ENCODE peak calls at places on chromosomes 6 and 20, in ten cellular contexts. D is PC-3; W is colonic mucosa; V is prostate gland; S is CD8-positive, alpha-beta T cell; M is WERI-Rb-1; L is effector memory CD4-positive, alpha-beta T cell; Q is naive thymus-derived CD4-positive, alpha-beta T cell; B is IMR-90; H is pancreas. Z is an unnamed sample. For H3K9me3, the result is how much of the 10 kb centered on the place peaks cover.

GRCh38 chr6:90940812-90941481 is 354.1 kb upstream of the MAP3K7 start:
- DNase-seq in D (peak), W (no peak), V (no peak), S (no peak), M (no peak), L (no peak), Q (peak), B (peak), H (no peak), Z (no peak)

GRCh38 chr6:69305456-69305855 is 491.4 kb downstream of the LMBRD1 start:
- DNase-seq in D (no peak), W (no peak), V (no peak), S (no peak), M (peak), L (no peak), Q (no peak), B (no peak), H (no peak), Z (no peak)

GRCh38 chr20:53331151-53331973 is 262.3 kb downstream of the ZNF217 start:
- DNase-seq in D (peak), W (no peak), V (no peak), S (no peak), M (no peak), L (no peak), Q (no peak), B (no peak), H (no peak), Z (no peak)

GRCh38 chr20:1264727-1265126 is 1.4 kb upstream of the SNPH start:
- DNase-seq in D (no peak), W (no peak), V (no peak), S (no peak), M (peak), L (no peak), Q (no peak), B (no peak), H (no peak), Z (no peak)

GRCh38 chr6:56091159-56091869 is 156.1 kb downstream of the COL21A1 start:
- DNase-seq in D (peak), W (no peak), V (no peak), S (no peak), M (no peak), L (no peak), Q (no peak), B (peak), H (no peak), Z (peak)

GRCh38 chr20:1764136-1765033 is 106.8 kb upstream of the SIRPG start:
- DNase-seq in D (peak), W (peak), V (peak), S (peak), M (peak), L (no peak), Q (peak), B (peak), H (peak), Z (peak)

GRCh38 chr6:165678904-165679303 is 15.9 kb upstream of the PDE10A start:
- DNase-seq in D (no peak), W (no peak), V (no peak), S (no peak), M (no peak), L (no peak), Q (no peak), B (no peak), H (no peak), Z (no peak)

GRCh38 chr20:3740600-3741301 is 8.3 kb downstream of the HSPA12B start:
- DNase-seq in D (no peak), W (no peak), V (no peak), S (no peak), M (no peak), L (no peak), Q (no peak), B (no peak), H (no peak), Z (no peak)

GRCh38 chr6:46510656-46511055 is 19.4 kb upstream of the RCAN2 start:
- DNase-seq in D (peak), W (no peak), V (no peak), S (no peak), M (no peak), L (no peak), Q (no peak), B (no peak), H (no peak), Z (no peak)

GRCh38 chr6:14361297-14361696 is 243.7 kb downstream of the CD83 start:
- DNase-seq in D (no peak), W (no peak), V (no peak), S (no peak), M (no peak), L (no peak), Q (no peak), B (no peak), H (no peak), Z (no peak)

GRCh38 chr20:47723322-47723721 is 62.0 kb downstream of the SULF2 start:
- DNase-seq in D (no peak), W (no peak), V (no peak), S (no peak), M (no peak), L (no peak), Q (no peak), B (no peak), H (no peak), Z (no peak)

GRCh38 chr6:25288518-25288917 is 9.3 kb downstream of the CARMIL1 start:
- DNase-seq in D (no peak), W (no peak), V (no peak), S (no peak), M (no peak), L (no peak), Q (no peak), B (no peak), H (no peak), Z (no peak)

GRCh38 chr6:31203345-31203979 is 33.0 kb upstream of the POU5F1 start:
- DNase-seq in D (peak), W (peak), V (peak), S (peak), M (no peak), L (peak), Q (peak), B (peak), H (no peak), Z (no peak)

GRCh38 chr6:13566500-13566899 is 7.9 kb upstream of the SIRT5 start:
- DNase-seq in D (no peak), W (no peak), V (no peak), S (no peak), M (no peak), L (no peak), Q (no peak), B (no peak), H (no peak), Z (no peak)

GRCh38 chr20:60055740-60056139 is 97.5 kb downstream of the CDH26 start:
- DNase-seq in D (no peak), W (no peak), V (no peak), S (peak), M (no peak), L (peak), Q (peak), B (no peak), H (no peak), Z (peak)

GRCh38 chr6:39887692-39888450 is 46.4 kb downstream of the MOCS1 start:
- DNase-seq in D (peak), W (peak), V (no peak), S (no peak), M (no peak), L (no peak), Q (no peak), B (peak), H (peak), Z (peak)

GRCh38 chr20:25294459-25295385 is 46.8 kb downstream of the PYGB start:
- DNase-seq in D (peak), W (peak), V (no peak), S (peak), M (peak), L (peak), Q (peak), B (peak), H (no peak), Z (peak)
- H3K27ac ChIP-seq in D (no peak), W (no peak), V (peak), S (no peak), M (peak), L (no peak), Q (no peak), B (no peak), H (peak), Z (peak)

GRCh38 chr6:169689247-169689646 is 12.6 kb downstream of the WDR27 start:
- DNase-seq in D (peak), W (no peak), V (no peak), S (no peak), M (no peak), L (no peak), Q (no peak), B (peak), H (no peak), Z (no peak)

GRCh38 chr6:169691260-169691659 is 10.6 kb downstream of the WDR27 start:
- DNase-seq in D (no peak), W (no peak), V (no peak), S (no peak), M (no peak), L (no peak), Q (no peak), B (no peak), H (no peak), Z (no peak)

GRCh38 chr6:169695131-169695530 is 6.7 kb downstream of the WDR27 start:
- DNase-seq in D (no peak), W (no peak), V (no peak), S (no peak), M (no peak), L (no peak), Q (no peak), B (no peak), H (no peak), Z (no peak)

DNA sequence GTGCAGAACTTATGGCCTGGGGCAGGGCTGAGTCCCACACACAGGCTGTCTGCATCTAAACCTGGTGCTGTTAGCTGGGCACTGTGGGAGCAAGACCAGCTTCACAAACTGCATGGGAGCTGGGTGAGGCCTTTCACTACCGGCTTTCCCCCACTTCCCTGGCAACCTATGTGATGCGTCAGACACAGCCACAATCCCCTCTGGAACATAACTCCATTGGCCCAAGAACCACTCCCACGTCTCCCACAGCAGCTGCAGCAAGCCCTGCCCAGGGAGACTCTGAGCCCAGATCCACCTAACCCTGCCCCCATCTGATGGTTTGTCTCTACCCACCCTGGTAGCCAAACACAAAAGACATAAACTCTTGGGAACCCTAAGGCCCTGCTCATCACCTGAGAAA is 9.3 kb downstream of the WDR27 start:
- DNase-seq in D (no peak), W (no peak), V (no peak), S (no peak), M (no peak), L (no peak), Q (no peak), B (no peak), H (no peak), Z (no peak)
- H3K9me3 ChIP-seq in D (under half), W (under half), V (under half), S (under half), M (under half), L (under half), Q (under half), B (under half), H (under half), Z (under half)

GRCh38 chr20:50169329-50169823 is 15.9 kb upstream of the PEDS1 start:
- DNase-seq in D (peak), W (peak), V (peak), S (peak), M (peak), L (peak), Q (peak), B (peak), H (peak), Z (peak)

GRCh38 chr20:50165687-50166554 is 12.4 kb upstream of the PEDS1 start:
- DNase-seq in D (peak), W (peak), V (peak), S (peak), M (peak), L (peak), Q (peak), B (peak), H (peak), Z (peak)

DNA sequence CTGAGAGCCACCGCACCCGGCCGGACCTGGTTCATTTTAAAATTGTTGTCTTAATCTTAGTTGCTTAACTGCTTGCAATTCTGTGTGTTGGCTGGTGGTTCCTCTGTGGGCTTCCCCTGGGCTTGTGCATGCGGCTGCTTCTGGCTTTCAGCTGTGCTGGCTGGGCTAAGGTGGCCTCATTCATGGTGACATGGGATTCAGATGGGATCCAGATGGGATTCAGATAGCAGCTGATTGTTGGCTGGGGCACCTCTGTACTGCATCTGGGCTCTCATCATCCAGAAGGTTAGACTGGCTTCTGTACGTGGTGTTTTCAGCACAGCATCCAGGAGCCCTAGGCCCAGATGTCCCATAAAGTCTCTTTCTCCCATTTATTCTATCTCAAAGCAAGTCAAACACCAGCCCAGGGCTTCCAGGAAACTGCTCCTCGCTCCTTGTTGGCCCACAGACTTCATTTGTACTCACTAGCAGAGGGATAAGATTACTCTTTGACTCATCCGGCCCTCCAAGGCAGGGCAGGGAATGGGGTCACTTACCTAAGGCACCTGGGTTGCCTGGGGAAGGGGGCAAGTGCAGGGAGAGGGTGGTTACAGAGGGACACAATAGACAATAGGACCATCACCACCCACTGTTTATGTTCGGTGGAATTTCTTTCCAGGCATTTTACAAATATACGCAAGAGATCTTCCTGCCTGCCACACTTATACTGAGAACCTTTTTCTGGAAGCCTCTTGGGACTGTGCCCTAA is 10.2 kb upstream of the PEDS1 start:
- DNase-seq in D (peak), W (no peak), V (no peak), S (no peak), M (no peak), L (no peak), Q (no peak), B (peak), H (no peak), Z (no peak)
- H3K27ac ChIP-seq in D (peak), W (no peak), V (peak), S (no peak), M (no peak), L (no peak), Q (no peak), B (peak), H (no peak), Z (peak)

GRCh38 chr20:29299811-29300578 is 1957.5 kb upstream of the DEFB115 start:
- DNase-seq in D (no peak), W (no peak), V (no peak), S (no peak), M (no peak), L (no peak), Q (no peak), B (no peak), H (no peak), Z (no peak)
- H3K9me3 ChIP-seq in D (under half), W (under half), V (under half), S (under half), M (under half), L (under half), Q (under half), B (under half), H (under half), Z (half or more)

DNA sequence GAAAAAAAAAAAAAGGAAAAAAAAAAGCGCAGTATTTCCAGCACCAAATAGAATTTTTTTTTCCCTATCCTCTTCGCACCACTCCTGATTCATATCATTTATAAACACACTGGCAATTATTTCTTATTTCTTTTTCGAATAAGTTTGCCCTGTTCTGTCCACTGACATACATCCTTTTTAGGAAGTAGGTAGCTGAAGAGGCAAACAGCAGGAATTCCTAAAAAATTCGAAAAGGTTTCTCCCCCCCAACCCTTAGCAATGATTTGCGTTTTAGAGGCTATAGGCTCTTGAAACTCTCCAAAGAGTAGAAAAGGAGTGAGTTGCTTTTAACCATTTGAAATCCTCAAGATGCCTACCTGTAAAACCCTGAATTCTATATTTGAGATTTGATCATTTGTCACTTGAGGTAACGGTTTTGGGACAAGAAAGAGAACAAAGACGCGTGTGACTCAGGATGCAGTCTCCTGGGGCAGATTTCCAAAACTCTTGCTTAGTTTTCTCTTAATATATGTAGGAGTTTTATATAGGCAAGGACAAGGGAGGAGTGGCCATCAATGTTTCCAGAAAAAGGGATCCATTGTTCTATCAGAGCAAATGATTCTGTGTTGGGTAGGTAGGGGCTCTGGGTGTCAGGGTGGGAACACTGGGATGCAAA is 531 bp upstream of the CCN2 start:
- DNase-seq in D (peak), W (no peak), V (no peak), S (no peak), M (no peak), L (no peak), Q (no peak), B (no peak), H (no peak), Z (no peak)
- H3K27ac ChIP-seq in D (no peak), W (peak), V (peak), S (no peak), M (no peak), L (no peak), Q (no peak), B (peak), H (peak), Z (peak)